ENCODE peak calls at places on chromosome 15, in seven cellular contexts. G is lower lobe of right lung, E is NCI-H1417, M is left cardiac atrium, A is NCI-H524, P is brain pericyte, U is neural crest cell. D is an unnamed sample.

GRCh38 chr15:62920569-62921502 is 121.7 kb upstream of the TPM1 start:
- DNase-seq in M (no peak), G (no peak), U (no peak), A (no peak), E (no peak), P (no peak), D (no peak)

GRCh38 chr15:96474274-96474673 is 143.8 kb downstream of the NR2F2 start:
- DNase-seq in P (no peak), G (no peak), A (no peak), E (no peak), M (no peak), U (no peak), D (no peak)

GRCh38 chr15:40308844-40309189 is 1.1 kb upstream of the PLCB2 start:
- DNase-seq in E (no peak), M (peak), U (no peak), A (no peak), G (peak), P (no peak), D (no peak)

GRCh38 chr15:25568751-25569150 is 129.9 kb upstream of the UBE3A start:
- DNase-seq in A (no peak), M (no peak), U (no peak), P (no peak), E (no peak), G (no peak), D (no peak)

GRCh38 chr15:64344651-64345262 is 11.2 kb downstream of the CSNK1G1 start:
- DNase-seq in G (no peak), A (no peak), E (no peak), U (no peak), M (no peak), P (no peak), D (peak)

GRCh38 chr15:60083318-60083717 is 79.2 kb downstream of the FOXB1 start:
- DNase-seq in P (no peak), G (no peak), U (no peak), E (no peak), M (no peak), A (no peak), D (no peak)

GRCh38 chr15:60871731-60872130 is 357.4 kb downstream of the RORA start:
- DNase-seq in G (no peak), U (no peak), A (no peak), P (no peak), M (no peak), E (no peak), D (no peak)

GRCh38 chr15:30953731-30954378 is 37.6 kb downstream of the MTMR10 start:
- DNase-seq in G (no peak), U (no peak), E (no peak), P (peak), M (peak), A (no peak), D (peak)

GRCh38 chr15:38684461-38685000 is 119.9 kb upstream of the RASGRP1 start:
- DNase-seq in A (no peak), E (peak), G (no peak), U (no peak), P (no peak), M (no peak), D (no peak)

GRCh38 chr15:64426845-64427465 is 33.4 kb upstream of the ZNF609 start:
- DNase-seq in E (no peak), M (no peak), A (no peak), U (no peak), G (no peak), P (no peak), D (peak)

GRCh38 chr15:43105077-43105769 is 615 bp downstream of the UBR1 start:
- DNase-seq in P (no peak), U (no peak), A (no peak), E (no peak), M (no peak), G (no peak), D (no peak)

GRCh38 chr15:25850154-25851111 is 12.7 kb downstream of the ATP10A start:
- DNase-seq in A (no peak), U (no peak), E (no peak), M (peak), G (peak), P (no peak), D (no peak)

GRCh38 chr15:74845581-74845980 is 2.6 kb upstream of the ULK3 start:
- DNase-seq in U (no peak), P (no peak), E (no peak), G (no peak), A (no peak), M (no peak), D (no peak)

GRCh38 chr15:66405605-66406004 is 18.9 kb downstream of the MAP2K1 start:
- DNase-seq in P (no peak), A (no peak), U (no peak), E (no peak), G (no peak), M (no peak), D (peak)

GRCh38 chr15:88638626-88639372 is at the start of gene ISG20:
- DNase-seq in A (peak), U (peak), M (peak), G (peak), E (peak), P (peak), D (peak)

GRCh38 chr15:28113426-28114113 is 14.5 kb upstream of the OCA2 start:
- DNase-seq in A (no peak), G (no peak), U (no peak), M (no peak), P (no peak), E (no peak), D (no peak)

GRCh38 chr15:51114437-51115119 is 19.9 kb upstream of the TNFAIP8L3 start:
- DNase-seq in P (no peak), E (no peak), U (no peak), M (no peak), G (no peak), A (no peak), D (peak)

GRCh38 chr15:33048255-33048654 is 146.3 kb downstream of the FMN1 start:
- DNase-seq in G (no peak), A (no peak), E (no peak), P (no peak), U (no peak), M (no peak), D (no peak)

GRCh38 chr15:72970965-72971746 is 81.1 kb upstream of the NEO1 start:
- DNase-seq in A (no peak), M (no peak), P (no peak), U (no peak), G (no peak), E (no peak), D (no peak)